ENCODE peak calls at places on chromosomes 16 and 17, in ten cellular contexts. M is HFF-Myc, S is fibroblast of lung, G is cardiac muscle cell, R is dorsolateral prefrontal cortex, O is esophagus squamous epithelium, K is Panc1, F is choroid plexus epithelial cell, P is heart left ventricle, W is astrocyte of the cerebellum. Q is an unnamed sample.

GRCh38 chr17:19369107-19369778 is 6.7 kb upstream of the B9D1 start:
- DNase-seq in F (no peak), R (no peak), W (no peak), M (no peak), K (no peak), G (no peak), S (no peak), P (no peak), O (no peak), Q (no peak)

GRCh38 chr17:39974433-39974832 is 6.2 kb upstream of the PSMD3 start:
- DNase-seq in O (no peak), P (no peak), F (no peak), G (no peak), K (no peak), S (no peak), W (no peak), R (no peak), M (no peak), Q (no peak)

GRCh38 chr17:45962221-45962972 is 36.7 kb upstream of the STH start:
- DNase-seq in F (no peak), R (no peak), O (no peak), M (no peak), P (no peak), G (no peak), K (no peak), S (no peak), W (no peak), Q (no peak)

GRCh38 chr16:79668502-79668901 is 68.0 kb upstream of the MAF start:
- DNase-seq in K (no peak), W (no peak), R (no peak), G (no peak), F (no peak), S (no peak), M (no peak), P (no peak), O (no peak), Q (no peak)

GRCh38 chr16:66798162-66798561 is 3.2 kb downstream of the TERB1 start:
- DNase-seq in G (peak), P (no peak), O (no peak), S (peak), R (no peak), K (no peak), F (peak), W (no peak), M (no peak), Q (peak)

GRCh38 chr16:56231-56927 is 2.8 kb downstream of the SNRNP25 start:
- DNase-seq in P (no peak), G (no peak), S (no peak), F (no peak), W (no peak), O (no peak), R (no peak), K (no peak), M (no peak), Q (no peak)

GRCh38 chr17:46200200-46200599 is 7.0 kb upstream of the KANSL1 start:
- DNase-seq in M (no peak), F (no peak), P (no peak), R (no peak), W (no peak), K (no peak), S (no peak), G (no peak), O (no peak), Q (no peak)

GRCh38 chr17:57723427-57724037 is 21.6 kb downstream of the CCDC182 start:
- DNase-seq in F (no peak), P (no peak), W (peak), S (no peak), R (no peak), O (no peak), K (no peak), G (no peak), M (no peak), Q (no peak)

GRCh38 chr16:16073884-16074781 is 124.7 kb downstream of the ABCC1 start:
- DNase-seq in G (peak), P (no peak), O (no peak), M (peak), F (peak), W (peak), R (no peak), K (no peak), S (peak), Q (peak)

GRCh38 chr16:4501071-4501478 is 24.9 kb downstream of the HMOX2 start:
- DNase-seq in W (peak), O (no peak), G (peak), K (no peak), F (no peak), R (no peak), P (no peak), S (peak), M (no peak), Q (peak)

GRCh38 chr17:45745843-45746494 is 38.2 kb upstream of the CRHR1 start:
- DNase-seq in S (no peak), F (no peak), W (no peak), R (no peak), O (no peak), G (no peak), P (no peak), K (no peak), M (no peak), Q (no peak)

GRCh38 chr16:83895243-83895642 is 3.7 kb upstream of the MLYCD start:
- DNase-seq in S (no peak), M (no peak), P (no peak), O (no peak), F (no peak), K (no peak), R (no peak), W (no peak), G (no peak), Q (no peak)

GRCh38 chr16:69747115-69747514 is 7.6 kb downstream of the NOB1 start:
- DNase-seq in S (no peak), O (no peak), G (no peak), K (no peak), F (no peak), W (no peak), M (no peak), R (no peak), P (no peak), Q (no peak)

GRCh38 chr16:50480206-50480605 is 68.0 kb upstream of the NKD1 start:
- DNase-seq in O (no peak), G (no peak), P (no peak), M (no peak), W (peak), F (no peak), S (no peak), K (no peak), R (no peak), Q (no peak)

GRCh38 chr17:48070195-48070594 is 22.0 kb downstream of the NFE2L1 start:
- DNase-seq in F (no peak), S (no peak), M (no peak), G (no peak), O (no peak), K (no peak), W (no peak), R (no peak), P (no peak), Q (no peak)

GRCh38 chr17:17682293-17682736 is 1.1 kb downstream of the RAI1 start:
- DNase-seq in O (no peak), M (no peak), R (no peak), W (no peak), K (no peak), G (peak), P (peak), F (no peak), S (no peak), Q (no peak)

GRCh38 chr16:9088848-9089247 is 2.6 kb upstream of the HAPSTR1 start:
- DNase-seq in F (no peak), S (no peak), O (no peak), K (no peak), W (no peak), G (no peak), M (no peak), R (no peak), P (no peak), Q (no peak)

GRCh38 chr16:66943426-66944053 is 8.2 kb downstream of the CES2 start:
- DNase-seq in W (no peak), M (no peak), S (no peak), G (no peak), P (no peak), R (no peak), O (no peak), F (no peak), K (no peak), Q (no peak)

GRCh38 chr17:39144414-39144813 is 7.0 kb downstream of the PLXDC1 start:
- DNase-seq in M (peak), O (peak), W (peak), P (peak), S (peak), K (no peak), F (peak), G (peak), R (peak), Q (peak)

GRCh38 chr17:16491703-16492612 is at the start of gene LRRC75A:
- DNase-seq in K (no peak), M (no peak), P (peak), R (no peak), F (no peak), O (no peak), S (peak), W (no peak), G (peak), Q (no peak)

GRCh38 chr17:81863123-81863675 is 2.9 kb upstream of the P4HB start:
- DNase-seq in R (no peak), G (peak), M (no peak), W (no peak), P (no peak), O (no peak), S (no peak), K (no peak), F (no peak), Q (no peak)

GRCh38 chr16:72481419-72481818 is 309.5 kb upstream of the PMFBP1 start:
- DNase-seq in M (no peak), F (no peak), W (no peak), R (no peak), O (no peak), K (no peak), P (no peak), S (no peak), G (peak), Q (no peak)

GRCh38 chr17:80658821-80659220 is 114.2 kb downstream of the RPTOR start:
- DNase-seq in G (no peak), R (no peak), O (no peak), W (no peak), S (no peak), M (no peak), P (no peak), F (no peak), K (no peak), Q (no peak)

GRCh38 chr17:51230306-51230705 is 29.5 kb downstream of the MBTD1 start:
- DNase-seq in P (no peak), K (no peak), M (no peak), R (no peak), F (peak), O (no peak), W (no peak), S (no peak), G (no peak), Q (no peak)

GRCh38 chr16:82004651-82005490 is 6.4 kb downstream of the SDR42E1 start:
- DNase-seq in R (no peak), P (no peak), F (no peak), O (no peak), G (no peak), K (no peak), M (no peak), S (no peak), W (no peak), Q (no peak)

GRCh38 chr17:63821809-63822208 is 5.4 kb upstream of the PSMC5 start:
- DNase-seq in P (no peak), O (no peak), S (no peak), F (no peak), G (no peak), R (no peak), W (no peak), M (no peak), K (no peak), Q (no peak)

GRCh38 chr17:17414316-17414937 is 62.4 kb upstream of the MED9 start:
- DNase-seq in P (no peak), M (no peak), W (peak), F (peak), R (peak), O (no peak), G (peak), S (peak), K (no peak), Q (peak)

GRCh38 chr17:67474081-67474661 is 97.1 kb downstream of the PITPNC1 start:
- DNase-seq in M (no peak), R (no peak), P (peak), W (peak), K (no peak), F (peak), G (peak), O (no peak), S (peak), Q (peak)

GRCh38 chr17:80786470-80786869 is 205.2 kb upstream of the CHMP6 start:
- DNase-seq in K (no peak), O (no peak), W (no peak), R (peak), M (no peak), S (no peak), F (peak), G (no peak), P (no peak), Q (no peak)

GRCh38 chr17:77572065-77572601 is 386.4 kb upstream of the TNRC6C start:
- DNase-seq in F (no peak), S (no peak), R (peak), W (no peak), M (no peak), O (no peak), P (no peak), K (no peak), G (no peak), Q (no peak)

GRCh38 chr17:47731396-47731795 is 1.6 kb upstream of the TBX21 start:
- DNase-seq in P (no peak), F (no peak), S (no peak), K (no peak), M (no peak), W (no peak), R (no peak), G (no peak), O (no peak), Q (no peak)

DNA sequence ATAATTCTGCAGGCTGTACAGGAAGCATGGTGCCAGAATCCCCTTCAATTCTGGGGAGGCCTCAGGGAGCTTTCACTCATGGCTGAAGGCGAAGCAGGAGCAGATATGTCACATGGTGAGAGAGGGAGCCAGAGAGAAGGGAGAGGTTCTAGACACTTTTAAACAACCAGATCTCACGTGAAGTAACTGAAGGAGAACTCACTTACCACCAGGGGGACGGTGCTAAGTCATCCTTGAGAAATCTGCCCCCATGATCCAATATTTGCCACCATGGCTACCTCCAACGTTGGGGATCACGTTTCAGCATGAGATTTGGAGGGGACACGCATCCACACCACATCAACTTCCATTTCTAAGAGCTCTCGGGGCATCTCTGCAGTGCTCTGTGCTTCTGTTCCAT is 37.4 kb upstream of the GNA13 start:
- DNase-seq in W (no peak), G (no peak), F (peak), M (no peak), O (no peak), K (no peak), S (no peak), P (no peak), R (no peak), Q (no peak)
- TF ChIP-seq CTCF in W (peak), G (no peak), F (peak), M (peak), O (no peak), K (peak), S (no peak), P (no peak), R (no peak), Q (peak)

DNA sequence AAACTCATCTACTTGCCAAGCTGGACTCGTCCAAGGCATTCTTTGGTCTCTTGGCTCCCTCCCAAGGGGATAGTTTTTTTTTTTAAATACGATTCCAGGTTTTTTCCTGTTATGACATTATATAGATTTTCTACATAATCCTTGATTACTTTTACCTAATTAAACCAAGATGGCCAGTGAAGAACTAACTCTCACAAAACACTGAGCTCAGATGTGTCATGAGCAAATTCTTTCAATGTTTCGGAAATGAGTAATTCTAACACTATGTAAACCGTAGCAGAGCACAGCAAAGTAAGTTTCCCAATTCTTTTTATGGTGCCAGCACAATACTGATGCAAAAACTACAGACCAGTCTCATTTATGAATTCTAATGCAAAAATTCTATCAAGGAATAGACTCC is 1.8 kb downstream of the ZNF23 start:
- DNase-seq in K (no peak), S (peak), P (no peak), W (peak), O (no peak), G (peak), M (peak), F (peak), R (no peak), Q (peak)
- H3K4me3 ChIP-seq in K (no peak), S (peak), P (no peak), W (peak), O (no peak), G (no peak), M (peak), F (no peak), R (no peak), Q (no peak)

GRCh38 chr16:17261197-17261858 is 209.4 kb downstream of the XYLT1 start:
- DNase-seq in P (no peak), G (no peak), W (no peak), R (no peak), M (no peak), S (no peak), F (no peak), O (no peak), K (no peak), Q (no peak)
- TF ChIP-seq CTCF in P (no peak), G (no peak), W (no peak), R (no peak), M (no peak), S (no peak), F (no peak), O (no peak), K (no peak), Q (no peak)

DNA sequence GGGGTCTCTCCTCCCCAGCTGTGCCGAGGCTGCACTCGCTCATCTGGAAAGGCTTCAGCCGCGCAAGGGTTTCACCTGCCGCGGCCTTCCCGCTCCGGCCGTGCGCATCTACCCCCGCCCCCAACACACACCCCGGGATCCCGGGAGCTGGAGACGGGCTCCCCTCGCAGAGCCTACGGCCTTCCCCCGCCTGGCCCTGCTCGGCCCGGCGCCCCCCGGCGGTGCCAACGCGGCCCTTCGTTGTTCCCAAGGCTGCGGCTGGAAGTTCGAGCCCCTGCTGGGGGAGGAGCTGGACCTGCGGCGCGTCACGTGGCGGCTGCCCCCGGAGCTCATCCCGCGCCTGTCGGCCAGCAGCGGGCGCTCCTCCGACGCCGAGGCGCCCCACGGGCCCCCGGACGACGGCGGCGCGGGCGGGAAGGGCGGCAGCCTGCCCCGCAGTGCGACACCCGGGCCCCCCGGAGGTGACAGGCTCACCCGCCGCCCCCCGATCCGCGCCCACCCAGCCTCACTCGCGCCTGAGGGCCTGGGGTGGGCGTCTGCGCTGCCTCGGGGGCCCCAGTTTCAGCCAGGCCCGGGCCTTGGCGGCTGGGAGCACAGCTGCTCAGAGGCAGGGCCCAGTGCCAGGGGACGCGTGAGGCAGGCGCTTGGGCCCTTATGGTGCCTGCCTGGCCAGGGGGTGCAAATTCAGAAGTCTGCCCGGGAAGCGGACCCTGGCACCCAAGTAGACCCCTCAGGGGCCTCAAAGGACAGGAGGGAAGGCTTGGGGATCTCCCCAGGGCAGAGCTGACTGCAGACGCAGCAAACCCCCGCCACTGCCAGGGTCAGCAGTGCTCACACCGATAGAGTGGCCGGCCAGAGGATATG is 11.2 kb downstream of the GALK1 start:
- DNase-seq in F (peak), G (peak), P (peak), M (no peak), R (peak), K (no peak), W (no peak), O (no peak), S (peak), Q (peak)
- H3K4me3 ChIP-seq in F (peak), G (peak), P (peak), M (peak), R (peak), K (peak), W (no peak), O (peak), S (peak), Q (peak)

GRCh38 chr17:1056761-1057160 is 59.8 kb downstream of the TIMM22 start:
- DNase-seq in R (no peak), O (no peak), P (no peak), S (no peak), W (no peak), G (no peak), M (no peak), F (no peak), K (no peak), Q (no peak)

GRCh38 chr17:1060991-1061390 is 64.1 kb downstream of the TIMM22 start:
- DNase-seq in M (peak), P (peak), O (no peak), K (peak), S (peak), F (peak), W (peak), R (no peak), G (peak), Q (peak)

GRCh38 chr17:1059131-1059795 is 62.3 kb downstream of the TIMM22 start:
- DNase-seq in W (no peak), R (no peak), P (no peak), K (no peak), F (no peak), G (no peak), S (no peak), M (no peak), O (no peak), Q (no peak)

GRCh38 chr17:1055751-1056645 is 59.1 kb downstream of the TIMM22 start:
- DNase-seq in F (peak), G (peak), M (no peak), R (peak), K (no peak), O (no peak), P (peak), W (no peak), S (peak), Q (peak)

GRCh38 chr17:1058423-1059130 is 61.6 kb downstream of the TIMM22 start:
- DNase-seq in F (peak), K (no peak), P (peak), G (peak), W (no peak), R (no peak), M (no peak), O (no peak), S (peak), Q (peak)
- TF ChIP-seq CTCF in F (peak), K (peak), P (peak), G (peak), W (peak), R (peak), M (peak), O (peak), S (peak), Q (peak)

DNA sequence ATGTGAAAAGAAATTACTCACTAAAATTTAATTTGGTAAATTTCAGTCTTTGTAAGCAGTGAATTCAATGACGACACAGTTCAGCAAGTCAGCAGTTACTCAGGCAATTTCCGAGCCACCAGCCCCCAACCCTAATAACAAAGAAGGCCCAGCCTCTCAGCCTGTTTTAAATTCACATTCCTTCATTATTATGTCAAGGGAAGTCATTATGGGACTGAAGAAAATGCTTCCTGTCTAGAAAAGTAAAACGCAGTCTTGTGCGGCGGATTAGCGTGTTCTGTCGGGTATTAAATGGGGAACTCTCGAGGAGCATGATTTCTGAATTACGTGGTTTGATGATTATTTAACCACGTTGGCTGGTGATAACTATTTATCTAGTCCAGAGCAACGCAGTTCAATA is 177.6 kb downstream of the AIPL1 start:
- DNase-seq in G (peak), K (no peak), R (no peak), F (peak), P (no peak), O (no peak), M (no peak), S (peak), W (peak), Q (peak)
- H3K4me3 ChIP-seq in G (no peak), K (no peak), R (no peak), F (no peak), P (no peak), O (no peak), M (no peak), S (no peak), W (no peak), Q (no peak)

Q was measured in astrocyte of the spinal cord.